ENCODE peak calls at places on chromosomes 16 and 17, in eight cellular contexts. A, H, K, G, V, C, N and S are unnamed samples.

GRCh38 chr17:57935833-57936807 is 19.1 kb downstream of the CUEDC1 start:
- DNase-seq in V (no peak), A (no peak), K (peak; percentile 81), H (peak; percentile 82), G (peak; percentile 84), N (peak; percentile 85), C (peak; percentile 91), S (no peak)

GRCh38 chr16:3088925-3089716 is 10.0 kb downstream of the ZSCAN10 start:
- DNase-seq in C (no peak), V (no peak), H (peak; percentile 40), K (no peak), G (no peak), N (no peak), A (no peak), S (no peak)

GRCh38 chr16:89056592-89056991 is 37.1 kb upstream of the ACSF3 start:
- DNase-seq in H (no peak), A (no peak), K (no peak), V (no peak), N (no peak), C (no peak), G (no peak), S (no peak)

GRCh38 chr16:79283578-79283977 is 317.0 kb downstream of the MAF start:
- DNase-seq in K (no peak), A (no peak), C (no peak), N (no peak), V (no peak), H (no peak), G (no peak), S (no peak)

GRCh38 chr17:82718986-82719685 is 2.6 kb downstream of the FN3KRP start:
- DNase-seq in A (no peak), H (no peak), C (no peak), V (no peak), N (no peak), G (peak; percentile 41), K (no peak), S (no peak)

GRCh38 chr17:70313031-70313430 is 143.7 kb downstream of the KCNJ2 start:
- DNase-seq in K (no peak), C (no peak), H (no peak), V (no peak), G (no peak), A (no peak), N (no peak), S (no peak)

GRCh38 chr16:24499193-24499814 is 40.1 kb upstream of the RBBP6 start:
- DNase-seq in A (no peak), N (peak; percentile 27), G (no peak), K (no peak), V (no peak), C (peak; percentile 95), H (no peak), S (no peak)

GRCh38 chr17:59669944-59670343 is 37.3 kb downstream of the PTRH2 start:
- DNase-seq in G (no peak), N (no peak), K (no peak), V (no peak), C (no peak), A (no peak), H (no peak), S (no peak)

GRCh38 chr17:76969598-76970172 is 101.5 kb downstream of the MGAT5B start:
- DNase-seq in V (no peak), A (peak; percentile 83), C (peak; percentile 68), N (no peak), K (no peak), H (no peak), G (no peak), S (no peak)

GRCh38 chr17:6712058-6712853 is 913 bp downstream of the SLC13A5 start:
- DNase-seq in G (no peak), N (no peak), V (no peak), A (no peak), K (no peak), C (peak; percentile 92), H (no peak), S (no peak)

GRCh38 chr16:75305364-75306101 is 54.1 kb upstream of the BCAR1 start:
- DNase-seq in V (no peak), C (no peak), H (peak; percentile 89), N (peak; percentile 98), G (no peak), K (peak; percentile 40), A (no peak), S (peak; percentile 83)

GRCh38 chr16:3716831-3717234 is 491 bp downstream of the TRAP1 start:
- DNase-seq in V (no peak), N (no peak), H (no peak), A (peak; percentile 30), K (no peak), G (no peak), C (peak; percentile 89), S (no peak)

GRCh38 chr17:59812139-59812538 is 80.6 kb downstream of the TUBD1 start:
- DNase-seq in G (no peak), N (no peak), A (no peak), V (no peak), C (no peak), K (no peak), H (no peak), S (no peak)

GRCh38 chr16:1475552-1476114 is 805 bp upstream of the CLCN7 start:
- DNase-seq in K (no peak), V (no peak), C (no peak), G (no peak), A (no peak), N (no peak), H (no peak), S (no peak)

GRCh38 chr17:32211671-32212070 is 54.0 kb upstream of the RHBDL3 start:
- DNase-seq in C (no peak), G (no peak), N (no peak), H (no peak), K (no peak), A (no peak), V (no peak), S (no peak)

GRCh38 chr17:41103896-41104295 is 1.3 kb upstream of the KRTAP4-9 start:
- DNase-seq in C (no peak), H (no peak), N (no peak), G (no peak), A (no peak), K (no peak), V (no peak), S (no peak)